ENCODE peak calls at places on chromosome 1, in nine cellular contexts. Q is lower leg skin, P is tibial nerve, H is breast epithelium, M is K562, Z is A549, J is IMR-90, O is heart left ventricle, W is adrenal gland. X is an unnamed sample.

GRCh38 chr1:229479660-229480399 is 28.3 kb downstream of the NUP133 start:
- DNase-seq in Q (no peak), P (no peak), H (no peak), M (peak; percentile 18), Z (no peak), J (no peak), O (no peak), W (no peak), X (no peak)

GRCh38 chr1:62318756-62319544 is at the start of gene KANK4:
- DNase-seq in Q (no peak), P (no peak), H (no peak), M (no peak), Z (peak; percentile 17), J (no peak), O (no peak), W (no peak), X (no peak)

GRCh38 chr1:231690072-231690471 is 63.5 kb downstream of the DISC1 start:
- DNase-seq in Q (no peak), P (no peak), H (no peak), M (no peak), Z (no peak), J (no peak), O (no peak), W (no peak), X (no peak)

GRCh38 chr1:167601442-167602380 is 28.3 kb upstream of the RCSD1 start:
- DNase-seq in Q (peak; percentile 47), P (peak; percentile 22), H (peak; percentile 63), M (peak; percentile 46), Z (no peak), J (no peak), O (peak; percentile 39), W (peak; percentile 62), X (no peak)

GRCh38 chr1:12617901-12618660 is at the start of gene DHRS3:
- DNase-seq in Q (peak; percentile 81), P (peak; percentile 61), H (peak; percentile 90), M (peak; percentile 91), Z (peak; percentile 72), J (peak; percentile 75), O (peak; percentile 83), W (peak; percentile 74), X (peak; percentile 81)

GRCh38 chr1:44076093-44076492 is 42.5 kb upstream of the KLF17 start:
- DNase-seq in Q (no peak), P (no peak), H (no peak), M (no peak), Z (no peak), J (no peak), O (no peak), W (no peak), X (no peak)

GRCh38 chr1:113653741-113654140 is 105.5 kb downstream of the PHTF1 start:
- DNase-seq in Q (no peak), P (no peak), H (no peak), M (no peak), Z (no peak), J (no peak), O (no peak), W (no peak), X (no peak)

GRCh38 chr1:230542054-230542453 is 100.2 kb upstream of the COG2 start:
- DNase-seq in Q (no peak), P (no peak), H (no peak), M (no peak), Z (no peak), J (no peak), O (no peak), W (no peak), X (no peak)

GRCh38 chr1:1628656-1629429 is 3.1 kb upstream of the MMP23B start:
- DNase-seq in Q (no peak), P (no peak), H (no peak), M (no peak), Z (no peak), J (no peak), O (no peak), W (peak; percentile 14), X (no peak)

GRCh38 chr1:29179641-29180184 is 2.0 kb downstream of the SRSF4 start:
- DNase-seq in Q (no peak), P (no peak), H (no peak), M (peak; percentile 52), Z (no peak), J (no peak), O (no peak), W (no peak), X (peak; percentile 72)

GRCh38 chr1:53238197-53239155 is at the start of gene MAGOH:
- DNase-seq in Q (peak; percentile 92), P (peak; percentile 74), H (peak; percentile 90), M (peak; percentile 97), Z (peak; percentile 92), J (peak; percentile 96), O (peak; percentile 95), W (peak; percentile 95), X (peak; percentile 98)
- TF ChIP-seq POLR2A in Q (no peak), P (peak; percentile 72), H (peak; percentile 66), M (peak; percentile 93), Z (peak; percentile 41), J (peak; percentile 75), O (peak; percentile 73), W (peak; percentile 75), X (peak; percentile 91)

GRCh38 chr1:185376840-185377635 is 60.0 kb upstream of the IVNS1ABP start:
- DNase-seq in Q (no peak), P (no peak), H (no peak), M (no peak), Z (no peak), J (peak; percentile 76), O (peak; percentile 25), W (peak; percentile 49), X (no peak)

GRCh38 chr1:185369786-185370185 is 52.7 kb upstream of the IVNS1ABP start:
- DNase-seq in Q (no peak), P (no peak), H (no peak), M (no peak), Z (no peak), J (no peak), O (no peak), W (no peak), X (no peak)

GRCh38 chr1:185373813-185374524 is 56.9 kb upstream of the IVNS1ABP start:
- DNase-seq in Q (no peak), P (no peak), H (no peak), M (no peak), Z (no peak), J (peak; percentile 36), O (peak; percentile 25), W (peak; percentile 31), X (no peak)

GRCh38 chr1:185376288-185376687 is 59.2 kb upstream of the IVNS1ABP start:
- DNase-seq in Q (no peak), P (no peak), H (no peak), M (no peak), Z (no peak), J (no peak), O (no peak), W (no peak), X (no peak)

GRCh38 chr1:185375583-185375982 is 58.5 kb upstream of the IVNS1ABP start:
- DNase-seq in Q (peak; percentile 50), P (no peak), H (no peak), M (no peak), Z (no peak), J (no peak), O (peak; percentile 31), W (peak; percentile 73), X (no peak)
- TF ChIP-seq POLR2A in Q (no peak), P (no peak), H (no peak), M (no peak), Z (no peak), J (no peak), O (no peak), W (no peak), X (no peak)

DNA sequence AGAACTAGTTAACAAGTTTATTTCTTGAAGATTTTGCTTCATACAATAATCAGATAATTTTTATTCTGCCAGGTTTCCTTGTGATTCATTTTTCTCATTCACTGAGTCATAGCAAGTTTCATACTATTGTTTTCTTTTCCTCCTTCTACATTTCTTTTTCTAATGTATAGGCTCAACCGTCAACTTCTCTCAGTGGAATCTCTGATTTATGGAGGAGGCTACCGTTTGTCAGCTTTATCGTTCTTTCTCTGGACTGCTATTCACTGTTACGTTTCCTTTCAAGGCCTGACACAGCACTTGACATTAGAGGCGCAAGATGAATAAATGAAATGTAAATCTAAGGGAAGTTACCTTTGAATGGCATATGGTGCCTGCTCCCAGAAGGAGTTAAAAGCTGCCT is 284.3 kb upstream of the NR5A2 start:
- DNase-seq in Q (no peak), P (no peak), H (no peak), M (no peak), Z (no peak), J (peak; percentile 39), O (no peak), W (no peak), X (no peak)
- TF ChIP-seq POLR2A in Q (no peak), P (no peak), H (no peak), M (no peak), Z (no peak), J (no peak), O (no peak), W (no peak), X (no peak)

GRCh38 chr1:223844962-223845809 is 561 bp downstream of the TP53BP2 start:
- DNase-seq in Q (peak; percentile 38), P (no peak), H (peak; percentile 41), M (peak; percentile 48), Z (no peak), J (peak; percentile 62), O (peak; percentile 65), W (peak; percentile 52), X (peak; percentile 74)

GRCh38 chr1:223844521-223844961 is 1.2 kb downstream of the TP53BP2 start:
- DNase-seq in Q (no peak), P (no peak), H (no peak), M (no peak), Z (no peak), J (no peak), O (no peak), W (no peak), X (no peak)

GRCh38 chr1:223846668-223847007 is 891 bp upstream of the TP53BP2 start:
- DNase-seq in Q (no peak), P (no peak), H (no peak), M (peak; percentile 45), Z (no peak), J (no peak), O (peak; percentile 33), W (peak; percentile 39), X (no peak)

GRCh38 chr1:223847781-223848345 is 2.1 kb upstream of the TP53BP2 start:
- DNase-seq in Q (no peak), P (no peak), H (no peak), M (no peak), Z (no peak), J (no peak), O (no peak), W (no peak), X (peak; percentile 43)

DNA sequence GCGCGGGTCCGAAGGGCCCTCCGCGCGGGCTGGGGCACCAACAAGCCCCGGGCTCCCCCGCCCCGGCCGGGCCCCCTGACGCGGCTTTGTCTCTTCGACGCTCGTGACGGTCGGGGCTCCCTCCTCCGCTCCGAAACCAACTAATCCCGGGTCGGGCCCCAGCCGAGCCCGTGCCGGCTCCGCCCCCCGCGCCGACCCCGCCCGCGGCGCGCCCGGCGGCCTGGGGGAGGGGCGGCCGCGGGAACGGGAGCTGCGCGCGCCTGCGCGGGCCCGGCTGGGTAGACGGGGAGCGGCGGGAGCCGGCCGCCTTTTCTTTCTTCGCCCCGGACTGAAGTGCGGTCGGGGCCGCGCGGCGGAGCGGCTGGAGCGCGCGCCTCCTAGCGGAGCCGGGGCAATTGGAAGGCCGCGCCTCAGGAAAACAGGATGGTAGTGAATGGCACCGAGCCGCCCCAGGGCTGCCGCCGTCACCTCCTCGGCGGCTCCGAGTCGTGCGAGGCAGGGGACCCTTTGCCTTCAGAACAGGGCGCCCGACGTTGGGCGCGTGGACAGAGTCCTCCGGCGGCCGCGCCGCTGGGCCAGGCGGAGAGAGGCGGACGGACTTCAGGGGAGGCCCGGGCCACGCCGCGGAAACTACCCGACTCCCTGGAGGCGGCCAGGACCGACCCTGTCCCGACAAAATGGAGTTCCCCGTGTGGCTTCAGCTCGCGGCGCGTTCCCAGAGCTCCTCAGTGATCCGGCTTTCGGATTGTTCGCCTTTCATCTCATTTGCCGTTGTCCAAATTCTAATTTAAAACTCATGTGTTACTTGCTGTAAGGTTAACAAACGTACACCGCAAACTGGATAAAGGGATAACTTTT is at the start of gene TP53BP2:
- DNase-seq in Q (peak; percentile 77), P (peak; percentile 75), H (peak; percentile 84), M (peak; percentile 96), Z (peak; percentile 75), J (peak; percentile 87), O (peak; percentile 93), W (peak; percentile 87), X (peak; percentile 97)
- TF ChIP-seq POLR2A in Q (no peak), P (peak; percentile 87), H (peak; percentile 79), M (peak; percentile 89), Z (peak; percentile 64), J (peak; percentile 86), O (peak; percentile 80), W (peak; percentile 93), X (peak; percentile 94)

X was measured in erythroblast.